ENCODE peak calls at places on chromosomes 6 and 20, in four cellular contexts. P, D, T and X are unnamed samples.

GRCh38 chr6:24766685-24767462 is 7.9 kb upstream of the GMNN start:
- DNase-seq in P (no peak), D (peak), T (no peak), X (no peak)

GRCh38 chr6:35377002-35377401 is 34.6 kb downstream of the PPARD start:
- DNase-seq in P (no peak), D (no peak), T (no peak), X (no peak)

GRCh38 chr6:19866900-19867627 is 29.9 kb downstream of the ID4 start:
- DNase-seq in P (no peak), D (no peak), T (no peak), X (no peak)

GRCh38 chr6:168305863-168306262 is 13.7 kb downstream of the DACT2 start:
- DNase-seq in P (no peak), D (no peak), T (no peak), X (no peak)

GRCh38 chr20:10110151-10110550 is 75.4 kb downstream of the ANKEF1 start:
- DNase-seq in P (no peak), D (no peak), T (no peak), X (no peak)

GRCh38 chr20:58630063-58630462 is 21.0 kb upstream of the STX16 start:
- DNase-seq in P (no peak), D (no peak), T (no peak), X (peak)

GRCh38 chr6:51120016-51120415 is 301.3 kb downstream of the TFAP2B start:
- DNase-seq in P (no peak), D (no peak), T (no peak), X (no peak)

GRCh38 chr20:32018269-32019155 is 8.3 kb downstream of the CCM2L start:
- DNase-seq in P (peak), D (peak), T (peak), X (no peak)

GRCh38 chr6:506508-506907 is 115.0 kb downstream of the IRF4 start:
- DNase-seq in P (no peak), D (no peak), T (no peak), X (no peak)

GRCh38 chr6:107314644-107315043 is 144.7 kb downstream of the PDSS2 start:
- DNase-seq in P (no peak), D (no peak), T (no peak), X (no peak)

GRCh38 chr20:24693466-24694156 is 224.2 kb downstream of the SYNDIG1 start:
- DNase-seq in P (no peak), D (no peak), T (no peak), X (no peak)

GRCh38 chr20:62692176-62692575 is 16.5 kb upstream of the NTSR1 start:
- DNase-seq in P (no peak), D (no peak), T (no peak), X (no peak)

GRCh38 chr6:75493400-75494064 is at the start of gene FILIP1:
- DNase-seq in P (no peak), D (no peak), T (no peak), X (no peak)

GRCh38 chr20:22535483-22535882 is 48.9 kb downstream of the FOXA2 start:
- DNase-seq in P (no peak), D (no peak), T (no peak), X (no peak)

GRCh38 chr6:3695065-3695830 is 56.3 kb downstream of the PXDC1 start:
- DNase-seq in P (no peak), D (no peak), T (no peak), X (no peak)

GRCh38 chr6:4358414-4359107 is 223.2 kb upstream of the ECI2 start:
- DNase-seq in P (no peak), D (no peak), T (peak), X (peak)

GRCh38 chr6:34067814-34068213 is 78.1 kb downstream of the GRM4 start:
- DNase-seq in P (no peak), D (peak), T (peak), X (no peak)

GRCh38 chr6:42230320-42231034 is 12.8 kb upstream of the MRPS10 start:
- DNase-seq in P (no peak), D (peak), T (no peak), X (peak)

GRCh38 chr20:40954521-40955165 is 74.0 kb upstream of the TOP1 start:
- DNase-seq in P (no peak), D (no peak), T (no peak), X (no peak)

GRCh38 chr6:136103101-136103688 is 146.9 kb downstream of the MTFR2 start:
- DNase-seq in P (no peak), D (no peak), T (no peak), X (no peak)

GRCh38 chr6:41488392-41489129 is 57.6 kb upstream of the FOXP4 start:
- DNase-seq in P (no peak), D (no peak), T (no peak), X (no peak)

GRCh38 chr6:147826698-147827097 is 318.2 kb downstream of the SAMD5 start:
- DNase-seq in P (no peak), D (no peak), T (no peak), X (no peak)